ENCODE peak calls at places on chromosomes 11 and 22, in six cellular contexts. S is mammary epithelial cell, Z is IMR-90, C is heart right ventricle, B is GM06990, T is neural progenitor cell. R is an unnamed sample.
A peak's percentile ranks its signal among the peaks of the same experiment; 100 is the strongest.

GRCh38 chr11:28384418-28384817 is 276.2 kb downstream of the METTL15 start:
- DNase-seq in Z (peak; percentile 99), T (no peak), S (peak; percentile 91), C (no peak), B (no peak), R (no peak)

GRCh38 chr11:124209824-124210357 is 26.7 kb downstream of the OR10D3 start:
- DNase-seq in Z (no peak), T (no peak), C (no peak), B (no peak), S (no peak), R (no peak)

GRCh38 chr22:43412808-43413785 is 1.3 kb downstream of the MPPED1 start:
- DNase-seq in T (peak; percentile 48), B (no peak), C (no peak), S (no peak), Z (no peak), R (no peak)

GRCh38 chr11:126414615-126415014 is 59.1 kb downstream of the ST3GAL4 start:
- DNase-seq in Z (no peak), C (peak; percentile 40), S (no peak), T (no peak), B (no peak), R (no peak)

GRCh38 chr11:44681698-44682097 is 45.1 kb upstream of the TSPAN18 start:
- DNase-seq in T (no peak), C (no peak), S (peak; percentile 13), Z (peak; percentile 64), B (no peak), R (peak; percentile 12)

GRCh38 chr22:48403521-48403921 is 1424.2 kb downstream of the BRD1 start:
- DNase-seq in S (no peak), C (no peak), T (no peak), B (no peak), Z (no peak), R (no peak)

GRCh38 chr11:2421226-2421994 is 20.9 kb downstream of the TSSC4 start:
- DNase-seq in B (no peak), T (no peak), Z (no peak), S (no peak), C (peak; percentile 17), R (no peak)

GRCh38 chr11:94588366-94588952 is 21.3 kb downstream of the PIWIL4 start:
- DNase-seq in B (no peak), C (no peak), T (no peak), S (no peak), Z (no peak), R (no peak)

GRCh38 chr11:122162095-122162494 is 46.1 kb upstream of the BLID start:
- DNase-seq in B (no peak), C (no peak), T (no peak), S (peak; percentile 72), Z (no peak), R (no peak)

GRCh38 chr22:37428649-37429586 is 1.6 kb upstream of the ELFN2 start:
- DNase-seq in T (peak; percentile 93), Z (peak; percentile 43), C (peak; percentile 45), S (no peak), B (no peak), R (peak; percentile 59)
- TF ChIP-seq CTCF in T (peak; percentile 78), Z (peak; percentile 65), C (peak; percentile 27), S (peak; percentile 65), B (peak; percentile 91), R (peak; percentile 83)

GRCh38 chr11:113248702-113249490 is 65.5 kb upstream of the TTC12 start:
- DNase-seq in C (no peak), T (no peak), B (no peak), Z (no peak), S (no peak), R (no peak)

GRCh38 chr11:113247231-113247630 is 67.2 kb upstream of the TTC12 start:
- DNase-seq in B (no peak), T (peak; percentile 39), C (no peak), S (no peak), Z (no peak), R (no peak)

GRCh38 chr11:113249786-113250185 is 64.6 kb upstream of the TTC12 start:
- DNase-seq in C (no peak), S (no peak), T (peak; percentile 76), Z (no peak), B (no peak), R (no peak)

GRCh38 chr11:113251281-113251680 is 63.1 kb upstream of the TTC12 start:
- DNase-seq in C (no peak), S (no peak), T (no peak), B (no peak), Z (no peak), R (no peak)

DNA sequence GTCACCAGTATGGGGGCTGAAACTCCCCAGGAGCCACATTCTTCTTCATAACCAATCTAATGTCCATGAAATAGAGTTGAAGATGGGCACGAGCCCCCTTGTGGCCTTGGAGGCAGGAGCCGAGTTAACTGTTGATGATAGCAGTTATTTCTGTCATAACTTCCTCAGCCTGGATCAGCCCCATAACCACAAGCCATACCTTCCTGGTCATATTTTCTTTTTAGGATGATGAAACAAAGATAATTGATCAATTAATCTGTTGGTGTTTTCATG is 65.0 kb upstream of the TTC12 start:
- DNase-seq in S (no peak), Z (no peak), T (no peak), C (no peak), B (no peak), R (no peak)
- TF ChIP-seq CTCF in S (no peak), Z (peak; percentile 1), T (peak; percentile 50), C (no peak), B (no peak), R (no peak)

DNA sequence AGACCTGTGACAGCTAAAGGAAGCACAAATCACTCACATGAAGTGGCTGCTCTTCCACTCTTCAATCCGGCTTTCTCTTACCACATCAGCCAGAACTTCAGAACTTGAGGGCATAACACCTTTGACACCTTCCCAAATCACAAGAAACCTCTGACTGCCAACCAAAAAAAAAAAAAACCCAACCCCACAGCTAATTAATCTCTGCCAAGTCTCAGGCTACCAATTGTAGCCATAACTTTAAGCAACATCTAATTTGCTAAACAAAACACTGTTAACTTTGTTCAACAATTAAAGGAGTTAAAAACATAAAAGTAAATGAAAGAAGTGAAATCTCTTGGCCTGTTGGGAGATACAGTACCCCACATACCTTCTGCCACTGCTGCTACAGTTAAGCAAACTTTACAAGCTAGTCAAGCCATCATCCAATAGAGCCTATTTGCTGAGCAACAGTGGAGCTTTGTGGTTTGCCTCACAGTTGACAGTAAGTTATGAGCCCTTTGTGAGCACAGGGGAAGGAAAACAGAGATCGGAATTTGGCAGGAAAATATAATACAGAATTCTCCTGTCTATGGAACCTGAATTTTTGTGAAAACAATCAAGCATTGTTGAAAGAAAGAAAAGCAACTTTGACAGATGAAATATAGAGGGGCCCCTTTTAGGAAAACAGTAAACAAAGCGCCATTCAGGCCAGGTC is at the start of gene SOX6:
- DNase-seq in C (no peak), Z (peak; percentile 67), S (peak; percentile 29), T (peak; percentile 4), B (no peak), R (no peak)
- TF ChIP-seq CTCF in C (no peak), Z (no peak), S (no peak), T (no peak), B (no peak), R (no peak)

DNA sequence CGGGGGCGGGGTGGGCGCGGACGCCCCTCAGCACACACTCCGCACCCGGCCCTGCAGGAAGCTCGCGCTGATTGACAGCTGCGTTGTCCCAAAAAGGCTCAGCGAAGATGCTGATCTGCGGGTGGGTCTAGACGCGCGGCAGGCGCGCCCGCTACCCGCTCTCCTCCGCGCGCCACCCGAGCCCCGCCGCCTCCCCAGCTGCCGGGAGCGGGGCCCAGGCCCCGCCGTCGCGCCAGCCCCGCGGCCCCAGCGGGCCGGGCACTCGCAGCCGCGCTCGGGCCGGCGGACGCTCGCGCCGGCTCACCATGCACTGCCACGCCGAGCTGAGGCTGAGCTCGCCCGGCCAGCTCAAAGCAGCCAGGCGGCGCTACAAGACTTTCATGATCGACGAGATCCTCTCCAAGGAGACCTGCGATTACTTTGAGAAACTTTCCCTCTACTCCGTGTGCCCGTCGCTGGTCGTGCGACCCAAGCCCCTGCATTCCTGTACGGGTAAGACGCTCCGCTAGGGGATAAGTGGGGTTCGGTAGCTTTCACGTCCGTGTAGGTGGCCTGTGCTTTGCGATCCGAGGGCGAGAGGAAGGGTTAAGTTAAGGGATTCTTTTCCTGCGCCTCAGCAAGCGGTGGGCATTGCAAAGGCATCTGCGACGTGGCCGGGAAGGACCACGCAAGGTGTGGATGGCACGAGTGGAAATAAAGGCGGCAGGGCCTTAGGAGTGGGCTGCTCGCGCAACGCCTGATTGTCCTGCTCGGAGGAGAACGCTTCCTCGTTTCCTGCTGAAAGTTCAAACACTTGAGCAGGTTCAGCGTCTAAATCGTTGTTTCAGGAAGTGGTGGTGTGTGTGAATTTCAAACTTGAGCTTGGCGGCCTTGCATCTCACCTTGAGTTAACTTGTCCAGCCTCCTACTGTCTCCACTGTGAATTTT is at the start of gene BARX2:
- DNase-seq in Z (peak; percentile 54), T (peak; percentile 91), C (no peak), B (peak; percentile 21), S (peak; percentile 64), R (no peak)
- TF ChIP-seq CTCF in Z (peak; percentile 57), T (peak; percentile 57), C (no peak), B (peak; percentile 42), S (peak; percentile 83), R (no peak)

DNA sequence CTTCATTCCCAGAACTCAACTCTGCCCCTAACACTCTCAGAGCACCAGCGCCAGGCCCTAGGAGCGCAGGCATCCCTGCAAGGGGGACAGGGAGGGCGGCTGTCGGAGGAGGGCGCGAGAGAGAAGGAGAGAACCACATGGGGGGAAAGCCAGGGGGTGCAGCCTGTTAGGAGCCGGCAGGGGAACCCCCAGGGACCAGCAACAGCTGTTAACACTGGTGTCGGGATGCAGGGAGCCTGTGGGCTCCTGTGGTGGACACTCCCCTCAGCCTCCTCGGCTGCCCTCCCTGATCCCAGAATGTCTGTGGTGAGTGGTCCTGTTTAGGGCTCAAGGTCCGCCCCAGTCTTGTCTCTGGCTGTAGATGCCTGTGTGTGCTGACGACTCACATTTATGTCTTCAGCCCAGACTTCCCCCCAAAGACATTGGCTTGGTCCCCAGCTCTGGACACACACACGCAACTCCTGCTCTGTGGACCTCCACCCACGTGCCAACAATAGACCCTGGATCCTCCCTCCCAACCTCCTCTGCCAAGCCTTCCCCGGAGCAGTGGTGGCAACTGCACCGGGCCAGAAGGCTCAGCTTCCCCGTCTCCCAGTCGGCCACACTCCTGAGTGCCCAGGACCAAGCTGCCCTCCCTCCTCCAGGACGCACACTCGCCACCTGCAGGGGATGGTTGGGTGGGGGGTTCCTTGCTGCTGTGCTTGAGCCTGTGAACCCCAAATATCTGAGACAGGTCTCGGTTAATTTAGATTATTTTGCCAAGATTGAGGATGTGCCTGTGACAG is 817 bp upstream of the IFITM5 start:
- DNase-seq in C (peak; percentile 23), T (peak; percentile 78), B (no peak), Z (peak; percentile 28), S (no peak), R (no peak)
- TF ChIP-seq CTCF in C (no peak), T (peak; percentile 47), B (peak; percentile 17), Z (peak; percentile 42), S (no peak), R (no peak)